ENCODE peak calls at places on chromosomes 2 and 18, in eight cellular contexts. O is esophagus squamous epithelium, M is A549, C is mucosa of descending colon, R is endodermal cell, W is MM.1S, Z is HCT116, N is left ventricle myocardium inferior. K is an unnamed sample.

GRCh38 chr18:3596324-3597158 is 146.6 kb downstream of the TGIF1 start:
- DNase-seq in O (no peak), M (no peak), C (peak; percentile 76), R (peak; percentile 74), W (no peak), Z (no peak), N (peak; percentile 42), K (peak; percentile 72)

GRCh38 chr18:75408554-75409506 is 18.7 kb downstream of the SMIM21 start:
- DNase-seq in O (no peak), M (peak; percentile 65), C (no peak), R (no peak), W (no peak), Z (peak; percentile 98), N (no peak), K (no peak)

GRCh38 chr2:720842-721241 is 43.6 kb upstream of the TMEM18 start:
- DNase-seq in O (no peak), M (no peak), C (no peak), R (no peak), W (no peak), Z (no peak), N (no peak), K (no peak)

GRCh38 chr18:62070306-62070705 is 116.5 kb downstream of the PIGN start:
- DNase-seq in O (no peak), M (no peak), C (no peak), R (no peak), W (no peak), Z (no peak), N (no peak), K (no peak)

GRCh38 chr2:98465456-98466201 is 21.0 kb downstream of the INPP4A start:
- DNase-seq in O (no peak), M (no peak), C (peak; percentile 91), R (no peak), W (peak; percentile 95), Z (no peak), N (peak; percentile 81), K (peak; percentile 88)

GRCh38 chr2:97900806-97901205 is 94.9 kb downstream of the TMEM131 start:
- DNase-seq in O (no peak), M (no peak), C (no peak), R (no peak), W (no peak), Z (no peak), N (no peak), K (no peak)

GRCh38 chr2:69151974-69152373 is 139.0 kb downstream of the ANTXR1 start:
- DNase-seq in O (no peak), M (no peak), C (no peak), R (no peak), W (no peak), Z (no peak), N (peak; percentile 22), K (no peak)

GRCh38 chr2:206480161-206480560 is 36.8 kb downstream of the ADAM23 start:
- DNase-seq in O (no peak), M (no peak), C (no peak), R (peak; percentile 81), W (no peak), Z (no peak), N (no peak), K (no peak)

GRCh38 chr2:4053769-4054493 is 350.6 kb downstream of the DCDC2C start:
- DNase-seq in O (no peak), M (no peak), C (no peak), R (no peak), W (no peak), Z (no peak), N (no peak), K (no peak)

GRCh38 chr2:60119778-60120177 is 433.7 kb downstream of the BCL11A start:
- DNase-seq in O (no peak), M (no peak), C (no peak), R (no peak), W (no peak), Z (no peak), N (no peak), K (no peak)

GRCh38 chr2:60116167-60116870 is 437.1 kb downstream of the BCL11A start:
- DNase-seq in O (no peak), M (no peak), C (no peak), R (no peak), W (no peak), Z (no peak), N (no peak), K (no peak)

GRCh38 chr2:60118917-60119316 is 434.5 kb downstream of the BCL11A start:
- DNase-seq in O (no peak), M (no peak), C (no peak), R (no peak), W (no peak), Z (no peak), N (no peak), K (no peak)

GRCh38 chr2:60118061-60118460 is 435.4 kb downstream of the BCL11A start:
- DNase-seq in O (no peak), M (no peak), C (no peak), R (no peak), W (no peak), Z (no peak), N (no peak), K (no peak)
- TF ChIP-seq CTCF in O (no peak), M (no peak), C (no peak), R (no peak), W (no peak), Z (no peak), N (no peak), K (no peak)

GRCh38 chr2:136327162-136327852 is 209.4 kb upstream of the CXCR4 start:
- DNase-seq in O (no peak), M (no peak), C (peak; percentile 60), R (peak; percentile 61), W (peak; percentile 96), Z (no peak), N (no peak), K (no peak)

GRCh38 chr2:136323935-136324334 is 206.0 kb upstream of the CXCR4 start:
- DNase-seq in O (no peak), M (no peak), C (no peak), R (no peak), W (no peak), Z (no peak), N (no peak), K (no peak)

GRCh38 chr2:136328396-136328795 is 210.4 kb upstream of the CXCR4 start:
- DNase-seq in O (no peak), M (no peak), C (no peak), R (no peak), W (no peak), Z (no peak), N (no peak), K (no peak)

GRCh38 chr2:136324966-136325365 is 207.0 kb upstream of the CXCR4 start:
- DNase-seq in O (no peak), M (no peak), C (no peak), R (no peak), W (no peak), Z (no peak), N (no peak), K (no peak)

DNA sequence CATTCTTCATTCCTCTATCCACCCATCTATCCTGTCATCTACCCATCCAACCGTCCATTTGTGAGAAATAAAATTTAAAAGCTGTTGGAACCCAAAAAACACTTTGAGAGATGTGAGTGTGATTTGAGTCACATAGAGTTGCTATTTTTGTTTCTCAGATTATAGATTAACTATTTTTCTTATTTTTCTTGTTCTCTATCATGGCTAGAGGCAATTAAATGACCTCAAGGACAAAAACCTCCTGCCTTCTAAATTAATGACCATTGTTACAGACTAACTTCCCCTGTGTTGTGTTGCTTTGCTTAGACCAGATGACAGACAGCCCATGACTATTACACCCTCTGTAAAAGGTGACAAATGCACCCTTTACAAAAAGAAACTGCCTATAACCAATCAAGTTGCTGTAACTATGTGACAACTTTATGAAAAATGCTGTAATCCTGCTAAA is 207.9 kb upstream of the CXCR4 start:
- DNase-seq in O (no peak), M (no peak), C (no peak), R (no peak), W (no peak), Z (no peak), N (no peak), K (no peak)
- H3K4me1 ChIP-seq in O (no peaks in the 10 kb centered on the region), M (no peaks in the 10 kb centered on the region), C (no peaks in the 10 kb centered on the region), R (peaks cover 15% of the 10 kb centered on the region), W (peaks cover 8% of the 10 kb centered on the region), Z (peaks cover 6% of the 10 kb centered on the region), N (no peaks in the 10 kb centered on the region), K (peaks cover 47% of the 10 kb centered on the region)

DNA sequence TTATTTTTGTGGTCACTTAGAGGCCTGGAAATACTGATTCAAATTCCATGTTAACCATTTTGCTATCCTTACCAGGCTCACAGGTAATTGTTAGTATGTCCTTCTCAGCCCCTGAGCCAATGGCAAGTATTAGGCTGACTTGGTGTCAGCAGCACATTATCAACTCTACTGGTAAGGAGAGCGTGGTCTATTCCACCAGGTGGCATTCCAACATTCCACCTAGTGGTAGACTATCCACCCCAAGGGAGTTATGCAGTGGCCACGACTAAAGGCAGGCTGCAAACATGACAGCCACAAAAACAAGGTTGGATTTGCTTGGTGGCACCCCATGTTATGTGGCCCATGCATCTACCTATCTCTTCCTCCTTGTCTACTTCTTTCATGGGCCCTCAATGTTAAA is 31.8 kb upstream of the GCC2 start:
- DNase-seq in O (no peak), M (no peak), C (no peak), R (peak; percentile 57), W (no peak), Z (peak; percentile 41), N (no peak), K (no peak)
- TF ChIP-seq CTCF in O (peak; percentile 15), M (peak; percentile 20), C (no peak), R (peak; percentile 65), W (peak; percentile 15), Z (peak; percentile 93), N (peak; percentile 33), K (no peak)

GRCh38 chr2:227661827-227662226 is 4.8 kb upstream of the SCYGR5 start:
- DNase-seq in O (no peak), M (no peak), C (no peak), R (no peak), W (no peak), Z (no peak), N (no peak), K (no peak)

GRCh38 chr2:227661019-227661726 is 5.4 kb upstream of the SCYGR5 start:
- DNase-seq in O (no peak), M (no peak), C (no peak), R (peak; percentile 73), W (no peak), Z (no peak), N (no peak), K (no peak)

GRCh38 chr2:227653419-227653818 is 13.2 kb upstream of the SCYGR5 start:
- DNase-seq in O (no peak), M (no peak), C (no peak), R (no peak), W (no peak), Z (no peak), N (no peak), K (no peak)

GRCh38 chr2:227655454-227655853 is 11.2 kb upstream of the SCYGR5 start:
- DNase-seq in O (no peak), M (peak; percentile 96), C (no peak), R (no peak), W (no peak), Z (peak; percentile 19), N (no peak), K (no peak)

DNA sequence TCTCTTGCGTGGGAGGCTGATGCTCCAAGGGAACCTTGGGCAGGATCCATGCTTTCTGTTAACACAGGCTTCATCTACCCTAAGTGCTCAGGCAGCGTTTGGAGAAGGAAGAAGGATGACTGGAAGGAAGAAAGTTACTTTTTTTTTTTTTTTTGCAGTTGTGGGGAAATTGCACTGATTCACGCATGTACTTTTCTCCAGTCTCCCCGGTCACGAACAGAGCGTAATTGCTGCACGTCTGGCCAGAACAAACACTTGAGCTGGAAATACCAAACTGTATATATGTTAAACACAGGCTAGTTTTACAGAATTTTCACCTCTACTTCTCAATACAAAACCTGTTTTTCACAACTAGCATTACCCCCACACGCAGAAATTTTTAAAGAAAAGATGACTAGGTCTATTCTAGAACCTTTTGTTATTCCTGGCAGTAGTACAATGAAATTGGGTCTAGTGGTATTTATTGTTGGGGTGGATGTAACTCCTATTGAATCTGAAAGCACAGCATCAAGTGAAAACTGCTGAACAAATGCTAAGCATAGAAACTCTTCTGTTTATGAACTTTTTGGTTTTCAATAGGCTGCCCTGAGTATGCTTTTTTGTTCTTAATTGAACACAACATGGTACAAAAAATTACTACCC is 9.3 kb upstream of the SCYGR5 start:
- DNase-seq in O (no peak), M (no peak), C (no peak), R (no peak), W (peak; percentile 12), Z (no peak), N (no peak), K (no peak)
- H3K4me1 ChIP-seq in O (no peaks in the 10 kb centered on the region), M (peaks cover 54% of the 10 kb centered on the region), C (no peaks in the 10 kb centered on the region), R (peaks cover 9% of the 10 kb centered on the region), W (no peaks in the 10 kb centered on the region), Z (no peaks in the 10 kb centered on the region), N (no peaks in the 10 kb centered on the region), K (peaks cover 6% of the 10 kb centered on the region)

K was measured in left lung.